ENCODE peak calls at places on chromosome 17, in nine cellular contexts. A is progenitor cell of endocrine pancreas, N is GM13976, Z is cardiac muscle cell, C is heart right ventricle, W is WERI-Rb-1, D is upper lobe of right lung, M is endothelial cell of umbilical vein, E is IMR-90. Y is an unnamed sample.

GRCh38 chr17:9790889-9791876 is at the start of gene DHRS7C:
- DNase-seq in A (no peak), N (no peak), Z (peak), C (peak), W (no peak), D (no peak), M (no peak), E (no peak), Y (no peak)

GRCh38 chr17:49527927-49528651 is 33.0 kb downstream of the NGFR start:
- DNase-seq in A (no peak), N (no peak), Z (no peak), C (no peak), W (peak), D (no peak), M (no peak), E (no peak), Y (no peak)

GRCh38 chr17:47279062-47279801 is 25.6 kb downstream of the ITGB3 start:
- DNase-seq in A (no peak), N (peak), Z (peak), C (peak), W (no peak), D (peak), M (peak), E (peak), Y (peak)

GRCh38 chr17:3913531-3914318 is 2.5 kb downstream of the P2RX1 start:
- DNase-seq in A (peak), N (peak), Z (peak), C (peak), W (peak), D (peak), M (peak), E (peak), Y (peak)

GRCh38 chr17:29732613-29733012 is 109.9 kb upstream of the CORO6 start:
- DNase-seq in A (no peak), N (no peak), Z (peak), C (no peak), W (no peak), D (no peak), M (no peak), E (peak), Y (no peak)

GRCh38 chr17:17690156-17690737 is 9.0 kb downstream of the RAI1 start:
- DNase-seq in A (no peak), N (no peak), Z (no peak), C (no peak), W (no peak), D (no peak), M (no peak), E (no peak), Y (no peak)

GRCh38 chr17:28643979-28644781 is 778 bp downstream of the BLTP2 start:
- DNase-seq in A (peak), N (peak), Z (peak), C (peak), W (peak), D (peak), M (peak), E (peak), Y (peak)

GRCh38 chr17:63033142-63033541 is 67.1 kb downstream of the TANC2 start:
- DNase-seq in A (no peak), N (no peak), Z (no peak), C (no peak), W (no peak), D (no peak), M (no peak), E (no peak), Y (no peak)

GRCh38 chr17:79630821-79631639 is 20.2 kb upstream of the RBFOX3 start:
- DNase-seq in A (peak), N (no peak), Z (no peak), C (peak), W (peak), D (peak), M (no peak), E (no peak), Y (no peak)

GRCh38 chr17:34757106-34757505 is 177.7 kb downstream of the TMEM132E start:
- DNase-seq in A (no peak), N (no peak), Z (no peak), C (no peak), W (no peak), D (no peak), M (no peak), E (no peak), Y (no peak)

GRCh38 chr17:47276868-47277267 is 23.2 kb downstream of the ITGB3 start:
- DNase-seq in A (no peak), N (no peak), Z (peak), C (peak), W (no peak), D (peak), M (peak), E (peak), Y (no peak)

GRCh38 chr17:39196191-39196819 is 1.2 kb downstream of the CACNB1 start:
- DNase-seq in A (no peak), N (no peak), Z (no peak), C (no peak), W (no peak), D (no peak), M (no peak), E (no peak), Y (no peak)

DNA sequence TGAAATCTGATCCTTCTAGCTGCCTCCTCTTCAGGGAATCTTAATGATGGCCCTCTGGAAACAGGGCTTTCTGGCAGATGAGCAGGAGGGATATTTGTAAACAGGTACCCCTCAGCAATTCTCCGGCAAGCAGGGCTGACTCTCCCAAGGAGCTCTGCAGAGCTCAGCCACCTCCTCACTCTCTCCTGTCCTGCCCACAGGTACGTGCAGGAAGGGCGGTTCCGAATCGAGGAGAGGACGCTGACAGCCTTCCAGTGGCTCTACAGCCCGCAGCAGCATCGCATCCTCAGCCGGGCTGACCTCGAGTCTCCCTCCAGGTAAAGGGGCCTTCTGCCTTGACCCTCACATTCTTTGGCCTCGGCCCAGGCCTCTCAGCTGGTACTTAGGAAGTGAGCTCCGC is 20.7 kb upstream of the CCDC92B start:
- DNase-seq in A (no peak), N (no peak), Z (no peak), C (no peak), W (no peak), D (no peak), M (no peak), E (no peak), Y (no peak)
- TF ChIP-seq CTCF in A (no peak), N (no peak), Z (no peak), C (no peak), W (no peak), D (no peak), M (no peak), E (no peak), Y (no peak)

GRCh38 chr17:78502611-78503148 is 74.5 kb downstream of the DNAH17 start:
- DNase-seq in A (no peak), N (no peak), Z (no peak), C (no peak), W (no peak), D (peak), M (no peak), E (no peak), Y (no peak)

GRCh38 chr17:78510141-78510935 is 66.9 kb downstream of the DNAH17 start:
- DNase-seq in A (no peak), N (no peak), Z (no peak), C (no peak), W (no peak), D (peak), M (no peak), E (no peak), Y (no peak)

GRCh38 chr17:78507526-78507925 is 69.7 kb downstream of the DNAH17 start:
- DNase-seq in A (no peak), N (no peak), Z (no peak), C (no peak), W (no peak), D (no peak), M (no peak), E (no peak), Y (no peak)

GRCh38 chr17:78504156-78504925 is 72.9 kb downstream of the DNAH17 start:
- DNase-seq in A (no peak), N (no peak), Z (no peak), C (no peak), W (no peak), D (peak), M (no peak), E (no peak), Y (no peak)

GRCh38 chr17:78506454-78507309 is 70.5 kb downstream of the DNAH17 start:
- DNase-seq in A (no peak), N (no peak), Z (no peak), C (no peak), W (no peak), D (peak), M (no peak), E (no peak), Y (no peak)
- TF ChIP-seq CTCF in A (no peak), N (no peak), Z (no peak), C (no peak), W (no peak), D (no peak), M (no peak), E (no peak), Y (no peak)

DNA sequence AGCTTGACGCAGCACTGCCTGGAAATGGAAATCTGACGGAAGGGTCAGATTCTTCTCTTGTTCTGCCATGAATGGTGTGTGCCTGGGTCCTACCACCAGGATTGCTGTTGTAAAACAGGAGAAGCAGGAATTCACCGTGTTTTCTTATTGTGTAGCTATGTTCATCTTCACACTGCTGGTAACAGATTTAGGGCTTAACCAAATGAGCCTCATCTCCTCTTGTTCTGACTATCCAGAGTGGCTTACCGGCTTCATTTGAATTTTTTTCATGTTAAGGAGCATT is 97.3 kb upstream of the CHMP6 start:
- DNase-seq in A (no peak), N (no peak), Z (no peak), C (no peak), W (no peak), D (no peak), M (no peak), E (no peak), Y (no peak)
- TF ChIP-seq CTCF in A (no peak), N (no peak), Z (no peak), C (no peak), W (no peak), D (no peak), M (no peak), E (peak), Y (no peak)

GRCh38 chr17:52124561-52124960 is 34.0 kb downstream of the CA10 start:
- DNase-seq in A (no peak), N (no peak), Z (no peak), C (no peak), W (no peak), D (no peak), M (no peak), E (no peak), Y (no peak)

GRCh38 chr17:52124993-52125392 is 33.5 kb downstream of the CA10 start:
- DNase-seq in A (no peak), N (no peak), Z (no peak), C (no peak), W (no peak), D (no peak), M (no peak), E (no peak), Y (no peak)

GRCh38 chr17:52134641-52135040 is 23.9 kb downstream of the CA10 start:
- DNase-seq in A (no peak), N (no peak), Z (no peak), C (no peak), W (no peak), D (no peak), M (no peak), E (no peak), Y (no peak)

DNA sequence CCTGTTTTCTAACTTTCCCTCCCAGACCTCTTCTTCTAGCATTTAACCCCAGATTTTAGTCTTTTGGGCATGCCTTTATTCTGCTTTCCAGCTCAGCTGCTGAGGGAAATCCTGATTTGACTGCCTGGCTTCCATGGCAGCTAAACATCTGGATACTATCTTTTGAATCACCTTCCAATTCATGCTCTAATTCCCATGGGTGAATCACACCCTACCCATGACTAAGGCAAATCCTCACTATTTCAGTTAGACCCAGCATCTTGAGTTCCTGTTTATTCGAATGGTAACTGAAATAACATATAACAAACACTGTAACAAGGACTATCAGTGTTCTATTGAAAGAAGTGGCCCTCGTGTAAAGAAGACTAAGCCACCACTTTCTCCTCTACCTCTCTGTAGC is 29.8 kb downstream of the CA10 start:
- DNase-seq in A (no peak), N (no peak), Z (no peak), C (no peak), W (no peak), D (no peak), M (no peak), E (no peak), Y (no peak)
- TF ChIP-seq CTCF in A (no peak), N (no peak), Z (no peak), C (no peak), W (no peak), D (no peak), M (no peak), E (no peak), Y (no peak)

DNA sequence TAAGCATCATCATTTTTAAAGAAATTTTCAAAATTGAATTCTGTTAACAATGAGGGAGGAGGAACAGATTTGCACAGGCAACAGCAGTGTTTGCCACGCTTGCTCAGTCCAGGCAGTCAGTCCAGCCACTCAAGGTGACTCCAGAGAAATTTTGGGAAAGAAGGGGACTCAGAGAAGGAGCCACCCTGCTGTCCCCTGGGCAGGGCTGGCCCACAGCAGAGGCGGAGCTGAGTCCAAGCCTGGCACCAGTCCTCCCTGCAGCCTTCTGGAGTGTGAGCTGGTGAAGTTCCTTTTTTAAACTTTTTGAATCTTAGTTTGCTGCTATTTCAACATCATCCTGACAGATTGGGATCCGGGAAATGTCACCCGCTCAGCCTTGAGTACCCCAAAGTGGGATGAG is 14.4 kb upstream of the SLC47A2 start:
- DNase-seq in A (no peak), N (no peak), Z (no peak), C (no peak), W (no peak), D (peak), M (no peak), E (no peak), Y (no peak)
- TF ChIP-seq CTCF in A (no peak), N (no peak), Z (no peak), C (no peak), W (no peak), D (no peak), M (no peak), E (no peak), Y (no peak)

GRCh38 chr17:82412535-82413520 is 5.3 kb upstream of the HEXD start:
- DNase-seq in A (no peak), N (no peak), Z (no peak), C (no peak), W (no peak), D (no peak), M (no peak), E (no peak), Y (no peak)

GRCh38 chr17:82415786-82416185 is 2.4 kb upstream of the HEXD start:
- DNase-seq in A (no peak), N (no peak), Z (no peak), C (no peak), W (peak), D (no peak), M (no peak), E (no peak), Y (no peak)

GRCh38 chr17:82416264-82416663 is 1.9 kb upstream of the HEXD start:
- DNase-seq in A (no peak), N (no peak), Z (no peak), C (no peak), W (no peak), D (no peak), M (no peak), E (no peak), Y (no peak)

GRCh38 chr17:82415336-82415735 is 2.8 kb upstream of the HEXD start:
- DNase-seq in A (no peak), N (no peak), Z (no peak), C (no peak), W (no peak), D (no peak), M (no peak), E (no peak), Y (no peak)

GRCh38 chr17:82414548-82415281 is 3.4 kb upstream of the HEXD start:
- DNase-seq in A (peak), N (peak), Z (peak), C (peak), W (peak), D (peak), M (peak), E (peak), Y (peak)
- TF ChIP-seq CTCF in A (peak), N (peak), Z (peak), C (peak), W (peak), D (peak), M (peak), E (peak), Y (peak)

GRCh38 chr17:2172447-2172938 is 117.6 kb downstream of the HIC1 start:
- DNase-seq in A (no peak), N (no peak), Z (no peak), C (peak), W (no peak), D (no peak), M (no peak), E (peak), Y (no peak)

GRCh38 chr17:2173005-2173404 is 118.1 kb downstream of the HIC1 start:
- DNase-seq in A (no peak), N (no peak), Z (peak), C (peak), W (no peak), D (no peak), M (peak), E (peak), Y (no peak)

GRCh38 chr17:2171725-2172446 is 117.0 kb downstream of the HIC1 start:
- DNase-seq in A (no peak), N (no peak), Z (peak), C (peak), W (no peak), D (peak), M (peak), E (peak), Y (no peak)

GRCh38 chr17:2174048-2174447 is 119.1 kb downstream of the HIC1 start:
- DNase-seq in A (no peak), N (no peak), Z (no peak), C (no peak), W (no peak), D (no peak), M (no peak), E (peak), Y (no peak)

DNA sequence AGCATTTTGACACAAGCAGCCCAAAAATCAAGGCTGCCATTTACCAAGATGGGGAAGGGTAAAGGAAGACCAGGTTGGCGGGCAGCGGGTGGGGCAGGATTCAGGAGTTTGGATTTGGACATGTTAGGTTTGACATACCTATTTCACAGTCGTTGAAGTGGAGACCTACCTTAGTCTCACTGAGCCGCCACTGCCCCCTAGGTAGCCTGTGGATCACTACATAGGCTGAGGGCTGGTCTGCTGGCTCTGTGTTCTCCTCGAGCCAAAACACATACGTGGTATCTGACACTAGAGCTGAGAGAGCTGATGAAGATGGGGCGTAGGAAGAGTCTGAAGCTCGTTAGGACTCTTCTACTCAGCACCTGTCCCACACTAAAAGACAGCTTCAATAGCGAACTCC is 115.1 kb downstream of the HIC1 start:
- DNase-seq in A (no peak), N (peak), Z (no peak), C (no peak), W (peak), D (no peak), M (no peak), E (no peak), Y (peak)
- TF ChIP-seq CTCF in A (peak), N (peak), Z (peak), C (no peak), W (peak), D (peak), M (peak), E (no peak), Y (peak)

Y was measured in GM13977.